ENCODE peak calls at places on chromosomes 12 and 14, in six cellular contexts. N is CD8-positive, alpha-beta T cell; U is uterus; G is body of pancreas; J is foreskin keratinocyte; M is AG09319. R is an unnamed sample.

GRCh38 chr12:46260153-46260912 is 8.5 kb downstream of the SLC38A1 start:
- DNase-seq in U (no peak), N (no peak), J (no peak), G (no peak), M (no peak), R (no peak)

GRCh38 chr12:23349550-23349949 is 599.9 kb downstream of the SOX5 start:
- DNase-seq in U (no peak), M (no peak), G (no peak), J (no peak), N (no peak), R (no peak)

GRCh38 chr12:116426391-116427136 is 132.6 kb upstream of the MAP1LC3B2 start:
- DNase-seq in G (peak), J (peak), N (no peak), U (peak), M (peak), R (no peak)

GRCh38 chr12:103053089-103053488 is 95.6 kb downstream of the ASCL1 start:
- DNase-seq in M (no peak), J (no peak), U (no peak), N (no peak), G (no peak), R (no peak)

GRCh38 chr12:10771132-10771733 is 31.2 kb downstream of the TAS2R7 start:
- DNase-seq in U (no peak), G (no peak), M (peak), J (peak), N (no peak), R (no peak)

GRCh38 chr12:99111600-99111999 is 466.5 kb downstream of the APAF1 start:
- DNase-seq in J (no peak), U (no peak), M (no peak), G (peak), N (no peak), R (no peak)

GRCh38 chr12:15216036-15216889 is 5.0 kb downstream of the RERG start:
- DNase-seq in G (no peak), N (no peak), J (no peak), U (no peak), M (no peak), R (no peak)

GRCh38 chr12:75437564-75437963 is 43.0 kb upstream of the GLIPR1 start:
- DNase-seq in G (no peak), M (no peak), N (no peak), U (no peak), J (no peak), R (no peak)

GRCh38 chr14:71236430-71236829 is 329.2 kb downstream of the PCNX1 start:
- DNase-seq in M (no peak), G (no peak), N (no peak), U (no peak), J (no peak), R (no peak)

GRCh38 chr12:75058228-75058627 is 151.4 kb downstream of the KCNC2 start:
- DNase-seq in N (no peak), U (no peak), J (no peak), M (no peak), G (no peak), R (no peak)

GRCh38 chr12:113230315-113231274 is 9.3 kb downstream of the TPCN1 start:
- DNase-seq in G (no peak), J (no peak), U (no peak), N (no peak), M (no peak), R (no peak)

GRCh38 chr14:88611878-88612277 is 49.0 kb downstream of the ZC3H14 start:
- DNase-seq in G (no peak), U (no peak), J (no peak), M (no peak), N (no peak), R (no peak)

GRCh38 chr14:103544627-103545218 is 15.7 kb downstream of the TRMT61A start:
- DNase-seq in M (no peak), U (no peak), G (no peak), J (no peak), N (no peak), R (no peak)

GRCh38 chr14:34766611-34767010 is 52.2 kb upstream of the CFL2 start:
- DNase-seq in J (no peak), M (peak), N (no peak), G (no peak), U (no peak), R (no peak)

GRCh38 chr12:107091989-107092641 is 1.2 kb downstream of the CRY1 start:
- DNase-seq in M (peak), U (no peak), G (peak), J (peak), N (peak), R (no peak)

GRCh38 chr14:24308342-24309124 is 756 bp upstream of the CIDEB start:
- DNase-seq in U (no peak), G (no peak), N (no peak), J (no peak), M (no peak), R (no peak)

GRCh38 chr12:2960432-2960956 is 1.3 kb downstream of the TEAD4 start:
- DNase-seq in J (peak), N (no peak), M (no peak), G (peak), U (no peak), R (no peak)

GRCh38 chr14:39265741-39266588 is 32.2 kb downstream of the MIA2 start:
- DNase-seq in M (no peak), G (no peak), J (peak), N (no peak), U (no peak), R (no peak)

GRCh38 chr14:39217214-39217879 is 16.4 kb upstream of the MIA2 start:
- DNase-seq in N (no peak), M (no peak), J (no peak), U (no peak), G (no peak), R (no peak)

GRCh38 chr14:95255487-95255886 is 64.2 kb downstream of the CLMN start:
- DNase-seq in U (peak), G (peak), J (peak), M (no peak), N (no peak), R (no peak)

GRCh38 chr14:98949506-98950135 is 322.4 kb downstream of the BCL11B start:
- DNase-seq in M (no peak), G (no peak), J (no peak), U (no peak), N (no peak), R (no peak)

GRCh38 chr12:106031736-106032135 is 107.0 kb downstream of the NUAK1 start:
- DNase-seq in J (no peak), N (no peak), U (no peak), G (no peak), M (no peak), R (no peak)

GRCh38 chr14:92088494-92088893 is 17.9 kb downstream of the ATXN3 start:
- DNase-seq in N (no peak), G (no peak), M (no peak), J (no peak), U (no peak), R (no peak)

GRCh38 chr14:92093320-92093719 is 13.1 kb downstream of the ATXN3 start:
- DNase-seq in N (no peak), U (no peak), G (no peak), J (no peak), M (no peak), R (no peak)
- TF ChIP-seq CTCF in N (no peak), U (no peak), G (no peak), J (peak), M (peak), R (peak)

GRCh38 chr12:55188974-55189556 is 31.8 kb upstream of the OR10A7 start:
- DNase-seq in G (peak), N (peak), M (peak), U (no peak), J (peak), R (no peak)
- TF ChIP-seq CTCF in G (peak), N (peak), M (peak), U (peak), J (peak), R (peak)

GRCh38 chr12:80622271-80622670 is 85.2 kb upstream of the MYF6 start:
- DNase-seq in G (no peak), J (no peak), N (no peak), U (no peak), M (no peak), R (no peak)
- TF ChIP-seq CTCF in G (no peak), J (peak), N (no peak), U (no peak), M (no peak), R (peak)

DNA sequence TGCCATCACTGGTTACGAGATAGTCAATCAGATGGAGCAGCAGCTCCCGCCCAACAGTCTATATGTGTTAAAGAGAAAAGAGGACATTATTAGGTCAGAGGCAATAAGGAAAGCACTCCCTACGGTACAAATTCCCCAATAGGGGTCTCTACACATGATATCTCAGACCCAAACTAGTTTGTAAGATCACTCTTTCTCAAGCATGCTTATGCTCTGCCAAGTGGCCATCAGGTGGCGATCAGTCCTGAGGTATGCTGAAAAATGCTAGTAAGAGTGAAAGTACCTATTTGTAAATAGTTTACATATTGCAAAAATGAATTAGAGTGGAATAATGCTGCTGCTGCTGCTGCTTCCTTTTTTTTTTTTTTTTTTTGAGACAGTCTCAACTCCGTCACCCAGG is 61.1 kb downstream of the CPM start:
- DNase-seq in N (no peak), G (no peak), U (no peak), J (no peak), M (no peak), R (no peak)
- TF ChIP-seq CTCF in N (no peak), G (no peak), U (no peak), J (peak), M (peak), R (peak)

DNA sequence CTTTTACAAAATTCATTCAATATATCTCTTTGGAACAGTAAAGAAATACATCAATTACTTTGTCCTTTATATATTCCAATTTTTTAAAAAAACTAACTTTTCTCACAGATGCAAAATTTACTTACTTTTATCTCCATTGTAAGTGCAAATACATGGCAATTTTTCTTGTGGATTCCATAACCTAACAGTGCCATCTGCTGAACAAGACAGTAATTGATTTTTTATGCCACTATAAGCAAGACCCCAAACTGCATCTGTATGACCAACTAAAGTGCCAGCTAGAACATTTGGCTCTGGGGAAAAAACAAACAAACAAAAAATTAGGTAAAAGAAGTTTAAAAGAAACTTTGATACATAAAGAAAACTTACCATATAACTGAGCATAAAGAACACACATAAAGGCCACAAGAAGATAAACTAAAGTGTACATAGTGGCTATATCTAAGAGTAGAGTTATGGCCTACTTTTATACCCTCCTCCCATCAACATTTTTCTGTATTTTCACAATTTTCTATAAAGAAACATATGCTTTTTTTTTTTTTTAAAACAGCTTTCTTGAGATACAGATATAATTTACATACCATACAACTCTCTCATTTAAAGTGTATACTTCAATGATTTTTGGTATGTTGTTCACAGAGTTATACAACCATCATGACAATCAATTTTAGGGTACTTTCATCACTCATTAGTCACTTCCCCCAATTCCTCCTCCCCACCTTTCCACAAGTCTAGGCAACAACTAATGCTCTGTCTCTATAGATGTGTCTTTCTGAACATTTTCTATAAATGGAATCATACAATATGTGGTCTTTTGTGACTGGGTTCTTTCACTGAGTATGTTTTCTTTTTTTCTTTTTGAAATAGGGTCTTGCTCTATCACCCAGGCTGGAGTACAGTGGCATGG is 32.6 kb downstream of the COCH start:
- DNase-seq in J (peak), G (no peak), N (no peak), M (no peak), U (no peak), R (no peak)
- TF ChIP-seq CTCF in J (peak), G (peak), N (no peak), M (peak), U (no peak), R (peak)

GRCh38 chr14:90198541-90198940 is 57.8 kb upstream of the PSMC1 start:
- DNase-seq in G (no peak), M (no peak), U (no peak), N (no peak), J (no peak), R (no peak)

GRCh38 chr14:90191154-90191553 is 65.2 kb upstream of the PSMC1 start:
- DNase-seq in G (peak), J (no peak), M (no peak), U (no peak), N (no peak), R (no peak)

GRCh38 chr14:90194706-90195105 is 61.6 kb upstream of the PSMC1 start:
- DNase-seq in J (no peak), M (no peak), N (no peak), U (no peak), G (no peak), R (no peak)

GRCh38 chr14:90191585-90191984 is 64.8 kb upstream of the PSMC1 start:
- DNase-seq in U (no peak), N (no peak), M (no peak), G (no peak), J (no peak), R (no peak)

GRCh38 chr14:90193925-90194324 is 62.4 kb upstream of the PSMC1 start:
- DNase-seq in M (no peak), G (no peak), J (no peak), U (no peak), N (no peak), R (no peak)
- TF ChIP-seq CTCF in M (no peak), G (no peak), J (peak), U (no peak), N (no peak), R (peak)

GRCh38 chr14:64442300-64442988 is 22.9 kb upstream of the AKAP5 start:
- DNase-seq in U (no peak), J (no peak), G (no peak), M (no peak), N (no peak), R (no peak)
- TF ChIP-seq CTCF in U (no peak), J (no peak), G (no peak), M (no peak), N (no peak), R (no peak)

GRCh38 chr14:76101980-76102379 is 49.7 kb upstream of the GPATCH2L start:
- DNase-seq in J (no peak), G (no peak), M (no peak), U (no peak), N (no peak), R (no peak)
- TF ChIP-seq CTCF in J (peak), G (no peak), M (no peak), U (no peak), N (no peak), R (peak)

GRCh38 chr12:5148880-5149279 is 105.2 kb downstream of the KCNA5 start:
- DNase-seq in M (no peak), N (no peak), J (no peak), G (no peak), U (no peak), R (no peak)

GRCh38 chr12:5155866-5156265 is 112.2 kb downstream of the KCNA5 start:
- DNase-seq in J (no peak), M (no peak), U (no peak), N (no peak), G (no peak), R (no peak)

GRCh38 chr12:5154091-5154490 is 110.4 kb downstream of the KCNA5 start:
- DNase-seq in N (no peak), G (no peak), J (no peak), U (no peak), M (no peak), R (no peak)
- TF ChIP-seq CTCF in N (no peak), G (no peak), J (no peak), U (no peak), M (no peak), R (no peak)